ENCODE peak calls at places on chromosomes 2 and 18, in five cellular contexts. M is stomach, I is psoas muscle, V is Panc1, G is A549. A is an unnamed sample.

GRCh38 chr2:289362-290089 is 1.6 kb upstream of the ALKAL2 start:
- DNase-seq in M (peak; percentile 59), I (no peak), V (no peak), G (peak; percentile 25), A (no peak)

GRCh38 chr2:85133751-85134254 is 611 bp downstream of the TCF7L1 start:
- DNase-seq in G (peak; percentile 71), M (peak; percentile 33), I (peak; percentile 58), V (no peak), A (peak; percentile 78)

GRCh38 chr2:201996681-201997254 is 36.9 kb upstream of the FZD7 start:
- DNase-seq in I (no peak), G (no peak), V (no peak), M (no peak), A (no peak)

GRCh38 chr2:191376981-191377629 is 131.9 kb downstream of the MYO1B start:
- DNase-seq in G (peak; percentile 83), I (peak; percentile 64), V (peak; percentile 73), M (peak; percentile 52), A (peak; percentile 83)

GRCh38 chr2:108399479-108399878 is 21.7 kb downstream of the SULT1C4 start:
- DNase-seq in M (no peak), G (no peak), I (no peak), V (no peak), A (no peak)

GRCh38 chr2:37026050-37026449 is 58.1 kb downstream of the HEATR5B start:
- DNase-seq in M (no peak), V (no peak), I (no peak), G (peak; percentile 48), A (no peak)

GRCh38 chr2:45172993-45173392 is 163.7 kb upstream of the SIX2 start:
- DNase-seq in M (no peak), G (no peak), V (no peak), I (no peak), A (no peak)

GRCh38 chr2:88235987-88236386 is 65.8 kb downstream of the THNSL2 start:
- DNase-seq in G (no peak), V (no peak), I (no peak), M (no peak), A (no peak)

GRCh38 chr2:15177103-15177502 is 384.0 kb downstream of the NBAS start:
- DNase-seq in M (no peak), G (no peak), I (no peak), V (no peak), A (no peak)

GRCh38 chr2:29251406-29251805 is 136.2 kb downstream of the CLIP4 start:
- DNase-seq in G (no peak), I (no peak), V (no peak), M (no peak), A (no peak)

GRCh38 chr18:7926526-7926925 is 359.4 kb downstream of the PTPRM start:
- DNase-seq in I (no peak), V (no peak), G (peak; percentile 81), M (peak; percentile 40), A (no peak)
- TF ChIP-seq CTCF in I (peak; percentile 60), V (no peak), G (peak; percentile 51), M (peak; percentile 26), A (no peak)

DNA sequence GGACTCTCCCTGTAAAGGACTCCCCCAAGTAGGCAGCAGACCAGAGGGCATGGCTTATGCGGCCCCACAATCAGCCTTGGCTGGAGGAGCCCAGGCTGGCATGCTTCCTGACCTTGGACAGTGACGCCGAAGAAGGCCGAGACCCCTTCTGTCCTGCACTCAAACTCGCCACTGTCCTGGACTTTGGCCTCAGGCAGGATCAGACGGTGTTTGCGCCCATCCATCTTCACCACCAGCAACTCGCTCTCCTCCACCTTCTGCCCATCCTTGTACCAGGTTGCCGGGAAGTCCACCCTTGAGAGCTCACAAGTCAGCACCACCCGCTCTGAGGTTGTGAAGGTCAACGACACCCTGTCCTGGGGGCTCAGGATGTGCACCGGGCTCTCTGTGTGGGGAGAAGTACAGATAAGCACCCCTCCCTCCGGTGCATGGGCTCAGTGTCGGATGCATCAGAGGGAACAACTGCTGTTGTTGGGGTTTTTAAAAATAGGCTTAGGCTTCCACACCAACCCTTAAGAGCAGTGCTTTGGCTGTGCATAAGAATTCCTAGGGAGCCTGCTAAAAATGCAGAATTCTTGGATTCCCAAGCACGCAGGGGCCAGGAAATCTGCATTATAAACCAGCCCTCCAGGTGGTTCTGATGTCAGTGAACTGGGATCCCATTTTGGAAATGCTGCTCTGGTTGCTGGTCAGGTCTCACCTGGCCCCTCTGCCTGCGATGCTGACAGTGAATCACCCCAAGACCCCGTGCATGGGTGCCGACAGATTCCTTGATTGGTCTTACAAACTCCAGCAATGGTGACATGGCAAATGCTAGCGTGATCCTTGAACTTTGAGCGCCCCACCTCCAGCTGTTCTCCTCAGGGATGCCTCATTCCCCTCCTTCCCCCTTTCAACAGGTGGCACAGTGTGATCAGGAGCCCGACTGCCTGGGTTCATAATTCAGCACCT is 5.9 kb downstream of the OBSL1 start:
- DNase-seq in V (no peak), M (no peak), G (no peak), I (no peak), A (no peak)
- H3K4me3 ChIP-seq in V (no peak overlapping the region), M (no peak overlapping the region), G (no peak overlapping the region), I (no peak overlapping the region), A (no peak overlapping the region)

GRCh38 chr2:131056204-131056975 is 36.9 kb downstream of the FAM168B start:
- DNase-seq in V (no peak), M (no peak), G (no peak), I (no peak), A (no peak)
- H3K27ac ChIP-seq in V (no peak overlapping the region), M (no peak overlapping the region), G (no peak overlapping the region), I (peak overlapping the region; percentile 47), A (no peak overlapping the region)

GRCh38 chr2:110819711-110820110 is 87.3 kb downstream of the ACOXL start:
- DNase-seq in G (no peak), M (no peak), V (no peak), I (no peak), A (no peak)

GRCh38 chr2:110815938-110816337 is 83.6 kb downstream of the ACOXL start:
- DNase-seq in M (no peak), G (no peak), V (no peak), I (no peak), A (no peak)

GRCh38 chr2:110816404-110817365 is 84.3 kb downstream of the ACOXL start:
- DNase-seq in M (no peak), I (peak; percentile 38), G (no peak), V (peak; percentile 62), A (no peak)

GRCh38 chr2:110820128-110820527 is 87.8 kb downstream of the ACOXL start:
- DNase-seq in M (no peak), V (no peak), G (no peak), I (no peak), A (no peak)

GRCh38 chr2:110818767-110819481 is 86.6 kb downstream of the ACOXL start:
- DNase-seq in M (no peak), G (peak; percentile 6), V (no peak), I (no peak), A (no peak)
- TF ChIP-seq CTCF in M (no peak), G (no peak), V (peak; percentile 20), I (no peak), A (no peak)

DNA sequence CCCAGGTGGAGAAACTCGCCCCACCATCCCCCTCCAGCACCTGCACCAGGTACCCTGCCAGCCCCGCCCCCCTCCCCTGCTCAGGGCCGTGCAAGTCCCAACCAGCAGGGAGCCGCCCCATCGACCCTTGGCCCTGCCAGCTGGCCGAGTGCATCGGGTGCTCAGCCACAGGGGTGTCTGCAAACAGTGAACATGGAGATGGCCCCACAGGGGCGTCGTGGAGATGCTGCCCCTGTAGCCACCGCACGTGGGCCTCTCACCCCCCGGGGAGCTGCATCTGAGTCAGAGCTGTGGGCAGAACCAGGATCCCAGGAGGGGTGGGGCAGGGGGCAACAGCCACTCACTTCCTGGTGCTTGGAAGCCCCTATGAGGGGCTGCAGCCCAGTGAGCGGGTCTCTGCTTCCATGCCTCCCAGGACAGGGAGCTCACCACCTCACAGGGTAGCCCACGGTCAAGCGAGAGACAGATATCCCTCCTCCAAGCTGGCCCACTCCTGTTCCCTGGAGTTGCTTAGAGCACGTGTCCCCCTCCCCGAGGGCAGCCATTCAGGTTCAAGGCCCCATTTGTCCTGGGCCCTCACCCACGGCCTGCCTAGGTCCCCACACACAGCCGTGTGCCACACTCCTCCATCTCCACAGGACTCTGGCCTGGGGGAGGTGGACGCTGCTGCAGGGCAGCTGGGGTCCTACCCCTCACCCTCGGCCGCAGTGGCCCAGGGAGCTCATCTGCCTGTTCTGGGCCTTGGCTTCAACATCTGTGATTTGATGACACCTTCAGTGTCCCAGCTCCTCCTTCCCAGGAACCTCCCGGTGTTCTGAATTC is 1.1 kb upstream of the MAB21L4 start:
- DNase-seq in I (no peak), M (peak; percentile 78), G (no peak), V (no peak), A (no peak)
- H3K4me3 ChIP-seq in I (no peak overlapping the region), M (no peak overlapping the region), G (no peak overlapping the region), V (no peak overlapping the region), A (no peak overlapping the region)

GRCh38 chr2:9258501-9258900 is 51.9 kb downstream of the ASAP2 start:
- DNase-seq in V (no peak), I (no peak), G (no peak), M (no peak), A (no peak)

GRCh38 chr2:9262671-9263171 is 56.1 kb downstream of the ASAP2 start:
- DNase-seq in V (no peak), M (no peak), I (no peak), G (no peak), A (no peak)

GRCh38 chr2:9261231-9261883 is 54.7 kb downstream of the ASAP2 start:
- DNase-seq in M (no peak), V (no peak), I (peak; percentile 42), G (no peak), A (no peak)

GRCh38 chr2:9258953-9259399 is 52.4 kb downstream of the ASAP2 start:
- DNase-seq in I (peak; percentile 61), M (no peak), G (no peak), V (no peak), A (no peak)

GRCh38 chr2:9260411-9261037 is 53.9 kb downstream of the ASAP2 start:
- DNase-seq in G (no peak), I (no peak), M (no peak), V (no peak), A (no peak)
- H3K27ac ChIP-seq in G (peak overlapping the region; percentile 61), I (peak overlapping the region; percentile 42), M (peak overlapping the region; percentile 63), V (peak overlapping the region; percentile 89), A (peak overlapping the region; percentile 89)

DNA sequence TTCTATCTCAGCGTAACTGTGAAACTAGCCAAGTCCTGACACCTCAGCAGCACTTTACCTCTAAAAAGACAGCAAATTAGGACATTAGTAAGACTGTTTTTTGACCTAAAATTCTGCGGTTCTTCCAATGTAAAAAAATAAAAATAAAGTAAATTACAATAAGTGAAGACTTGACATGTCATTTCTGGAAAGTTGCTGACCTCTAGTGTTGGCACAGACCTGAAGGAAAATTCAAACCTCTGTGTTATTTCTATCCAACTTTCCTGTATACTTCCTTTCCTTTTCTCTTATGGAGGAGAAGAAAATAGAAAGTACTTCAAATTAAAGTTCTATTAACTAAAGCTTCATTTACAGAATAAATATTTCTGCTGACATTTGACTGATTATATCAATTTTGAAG is 110.6 kb downstream of the TMEM182 start:
- DNase-seq in M (no peak), I (no peak), V (no peak), G (peak; percentile 16), A (no peak)
- TF ChIP-seq CTCF in M (no peak), I (peak; percentile 12), V (peak; percentile 39), G (peak; percentile 35), A (no peak)

A was measured in coronary artery.